ENCODE peak calls at places on chromosomes 1 and 21, in seven cellular contexts. G is GM12892, D is H54, L is ovary, U is GM12878, E is erythroblast, K is lower leg skin. Z is an unnamed sample.

GRCh38 chr1:28735961-28736449 is 735 bp upstream of the YTHDF2 start:
- DNase-seq in K (no peak), L (no peak), D (peak; percentile 29), U (no peak), E (no peak), G (no peak), Z (no peak)

GRCh38 chr1:244456586-244456985 is 4.5 kb upstream of the CATSPERE start:
- DNase-seq in E (peak; percentile 43), G (no peak), K (no peak), D (no peak), L (no peak), U (no peak), Z (no peak)

GRCh38 chr1:212467843-212468482 is 35.2 kb downstream of the NENF start:
- DNase-seq in K (no peak), L (no peak), D (no peak), G (no peak), U (no peak), E (peak; percentile 26), Z (no peak)

GRCh38 chr1:204073837-204074273 is 940 bp downstream of the SOX13 start:
- DNase-seq in L (peak; percentile 44), D (no peak), E (no peak), K (no peak), U (no peak), G (no peak), Z (no peak)

GRCh38 chr1:36115931-36116330 is 9.1 kb downstream of the COL8A2 start:
- DNase-seq in E (no peak), D (no peak), G (no peak), U (no peak), K (no peak), L (no peak), Z (no peak)

GRCh38 chr1:7043232-7043549 is 257.9 kb downstream of the CAMTA1 start:
- DNase-seq in G (no peak), L (no peak), D (no peak), K (no peak), E (no peak), U (no peak), Z (no peak)

GRCh38 chr1:243313635-243314536 is 58.0 kb downstream of the SDCCAG8 start:
- DNase-seq in G (peak; percentile 8), E (no peak), D (no peak), L (no peak), K (no peak), U (peak; percentile 94), Z (no peak)

GRCh38 chr1:228141871-228142615 is 2.0 kb downstream of the GUK1 start:
- DNase-seq in D (no peak), U (no peak), G (no peak), K (peak; percentile 85), E (no peak), L (no peak), Z (no peak)

GRCh38 chr1:215539803-215540575 is 27.1 kb upstream of the KCTD3 start:
- DNase-seq in D (no peak), E (no peak), G (no peak), L (no peak), K (no peak), U (no peak), Z (peak; percentile 40)

GRCh38 chr1:26858891-26859630 is 3.9 kb upstream of the SFN start:
- DNase-seq in G (no peak), L (no peak), U (no peak), K (no peak), D (no peak), E (no peak), Z (no peak)

GRCh38 chr21:44657635-44658183 is at the start of gene KRTAP12-3:
- DNase-seq in G (no peak), D (no peak), L (no peak), U (no peak), K (peak; percentile 63), E (no peak), Z (no peak)

GRCh38 chr1:25123551-25123950 is 108.8 kb downstream of the SYF2 start:
- DNase-seq in D (no peak), G (no peak), E (no peak), K (no peak), L (no peak), U (no peak), Z (no peak)

GRCh38 chr1:162020145-162020544 is 3.5 kb downstream of the OLFML2B start:
- DNase-seq in U (no peak), E (no peak), G (no peak), L (no peak), K (no peak), D (no peak), Z (no peak)

DNA sequence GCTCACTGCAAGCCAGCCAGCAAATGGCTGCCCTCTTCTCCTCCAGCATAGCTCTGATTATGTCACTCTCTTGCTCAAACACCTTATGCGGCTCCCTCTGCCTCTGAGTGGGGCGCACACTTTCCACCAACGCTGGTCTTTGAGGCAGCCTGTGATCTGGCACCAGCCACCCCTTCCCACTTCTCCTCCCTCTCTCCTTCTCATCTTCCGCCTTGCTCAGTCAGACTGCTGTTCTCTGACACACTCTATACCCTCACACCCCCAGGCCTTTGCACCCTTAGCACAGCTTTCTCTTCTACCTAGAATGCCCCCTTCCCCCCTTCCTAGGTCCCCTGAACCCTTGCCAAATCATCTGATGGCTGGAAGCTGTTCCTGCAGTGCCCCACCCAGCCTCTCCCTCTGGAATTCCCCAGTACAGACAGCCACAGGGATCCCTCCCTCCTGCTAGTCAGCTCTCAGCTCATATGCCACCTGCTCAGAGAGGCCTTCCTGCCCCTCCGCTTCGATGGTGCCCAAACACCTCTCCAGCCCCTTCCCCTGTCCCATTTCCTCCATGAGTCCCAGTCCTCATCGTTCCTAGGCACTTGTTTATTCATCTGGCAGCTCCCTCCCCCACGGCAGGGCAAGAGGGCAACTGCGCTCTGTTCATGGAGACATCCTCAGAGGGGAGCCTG is 21.8 kb upstream of the PEF1 start:
- DNase-seq in K (no peak), D (peak; percentile 50), G (no peak), U (no peak), E (no peak), L (no peak), Z (peak; percentile 48)
- TF ChIP-seq POLR2A in K (no peak), D (no peak), G (no peak), U (no peak), E (no peak), L (no peak), Z (no peak)

GRCh38 chr1:179365342-179366092 is at the start of gene AXDND1:
- DNase-seq in L (peak; percentile 83), G (peak; percentile 75), D (peak; percentile 85), K (peak; percentile 96), E (peak; percentile 86), U (peak; percentile 70), Z (peak; percentile 80)
- TF ChIP-seq POLR2A in L (no peak), G (peak; percentile 53), D (peak; percentile 65), K (no peak), E (peak; percentile 61), U (peak; percentile 67), Z (no peak)

GRCh38 chr1:114035304-114035700 is 56.0 kb downstream of the OLFML3 start:
- DNase-seq in G (no peak), D (no peak), E (no peak), L (no peak), U (no peak), K (no peak), Z (no peak)

GRCh38 chr1:114034561-114035303 is 55.5 kb downstream of the OLFML3 start:
- DNase-seq in U (no peak), G (no peak), L (no peak), D (no peak), E (no peak), K (no peak), Z (no peak)

GRCh38 chr1:114032271-114033218 is 53.3 kb downstream of the OLFML3 start:
- DNase-seq in D (peak; percentile 40), E (no peak), L (no peak), U (no peak), K (no peak), G (no peak), Z (no peak)

GRCh38 chr1:114033961-114034360 is 54.7 kb downstream of the OLFML3 start:
- DNase-seq in U (no peak), E (no peak), G (no peak), L (no peak), K (no peak), D (no peak), Z (no peak)

GRCh38 chr1:114033219-114033706 is 54.0 kb downstream of the OLFML3 start:
- DNase-seq in U (no peak), G (no peak), D (no peak), K (no peak), L (no peak), E (peak; percentile 4), Z (no peak)
- TF ChIP-seq POLR2A in U (no peak), G (no peak), D (no peak), K (no peak), L (no peak), E (no peak), Z (no peak)

DNA sequence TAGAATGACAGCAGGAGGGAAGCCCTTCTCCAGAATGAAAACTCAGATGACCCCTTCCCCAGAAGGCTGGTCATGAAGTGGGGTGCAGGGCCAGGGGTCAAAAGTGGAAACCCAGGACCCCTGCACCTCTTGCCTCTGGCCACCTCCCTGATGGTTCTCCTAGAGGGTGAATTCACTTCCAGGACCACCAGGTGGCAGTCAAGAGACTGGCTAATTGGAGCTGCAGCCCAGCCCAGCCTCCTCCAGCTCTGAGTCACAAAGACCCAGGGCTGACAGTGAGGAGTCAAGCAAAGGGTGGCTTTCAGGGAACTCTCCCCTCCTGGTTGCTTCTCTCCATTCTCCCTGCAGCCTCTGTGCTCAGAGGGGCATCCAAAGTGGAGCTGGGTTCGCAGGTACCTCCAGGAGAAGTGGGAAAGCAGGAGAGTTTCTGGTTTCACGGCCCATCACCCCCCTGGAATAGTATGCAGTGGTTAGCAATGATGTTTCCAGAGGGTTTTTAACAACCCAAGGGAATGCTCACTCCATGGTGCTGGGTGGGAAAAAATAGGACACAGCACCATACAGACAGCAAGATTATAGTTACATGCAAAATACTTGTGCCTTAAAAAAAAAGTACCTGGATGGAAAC is 6.1 kb upstream of the EPHB2 start:
- DNase-seq in D (peak; percentile 75), K (peak; percentile 96), G (peak; percentile 63), E (peak; percentile 50), U (no peak), L (peak; percentile 92), Z (peak; percentile 93)
- TF ChIP-seq POLR2A in D (no peak), K (no peak), G (no peak), E (no peak), U (no peak), L (no peak), Z (no peak)

DNA sequence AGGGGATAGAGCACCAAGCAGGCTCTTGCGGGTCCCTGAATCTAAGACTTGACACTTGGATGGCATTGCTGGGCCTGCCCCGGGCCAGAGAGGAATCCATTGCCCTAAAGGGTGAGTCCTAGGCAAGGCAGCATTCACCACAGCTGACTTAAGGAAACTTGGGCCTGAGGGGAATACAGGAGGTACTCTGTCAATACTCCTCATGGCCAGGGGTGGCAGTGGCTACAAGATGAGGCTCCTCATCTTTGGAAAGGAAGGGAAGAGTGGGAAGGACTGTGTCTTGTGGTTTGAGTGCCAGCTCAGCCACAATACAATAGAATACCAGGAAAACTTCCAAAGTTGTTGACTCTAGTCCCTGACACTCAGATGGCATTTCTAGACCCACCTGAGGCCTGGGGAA is 5.1 kb downstream of the KRTAP22-1 start:
- DNase-seq in E (no peak), U (no peak), L (no peak), D (no peak), K (no peak), G (no peak), Z (no peak)
- TF ChIP-seq POLR2A in E (no peak), U (no peak), L (no peak), D (no peak), K (no peak), G (no peak), Z (no peak)